ENCODE peak calls at places on chromosomes 2 and 18, in nine cellular contexts. P, F, E, H, O, Q, V, N and W are unnamed samples.

GRCh38 chr2:205764502-205764815 is 82.2 kb downstream of the NRP2 start:
- DNase-seq in F (no peak), Q (no peak), N (no peak), E (no peak), V (no peak), P (no peak), H (no peak), O (no peak), W (no peak)

GRCh38 chr2:183349046-183349445 is 224.8 kb downstream of the NUP35 start:
- DNase-seq in N (no peak), H (peak), P (no peak), V (no peak), O (no peak), E (no peak), F (no peak), Q (peak), W (no peak)

GRCh38 chr2:239660390-239661228 is 259.8 kb upstream of the HDAC4 start:
- DNase-seq in Q (no peak), E (peak), V (no peak), F (no peak), O (no peak), P (no peak), H (no peak), N (no peak), W (no peak)

GRCh38 chr2:221895366-221896121 is 323.4 kb upstream of the EPHA4 start:
- DNase-seq in N (no peak), O (no peak), H (no peak), V (no peak), P (no peak), Q (peak), E (no peak), F (no peak), W (no peak)

GRCh38 chr2:206028101-206028500 is 57.9 kb downstream of the INO80D start:
- DNase-seq in P (no peak), E (no peak), V (no peak), N (no peak), H (no peak), Q (no peak), F (no peak), O (no peak), W (no peak)

GRCh38 chr2:241010531-241011295 is 12.3 kb downstream of the SNED1 start:
- DNase-seq in O (no peak), H (no peak), Q (no peak), P (no peak), N (peak), V (no peak), F (peak), E (no peak), W (no peak)

GRCh38 chr2:40432916-40433315 is 19.0 kb downstream of the SLC8A1 start:
- DNase-seq in O (no peak), Q (no peak), E (no peak), V (no peak), F (no peak), P (no peak), N (no peak), H (no peak), W (no peak)

GRCh38 chr2:72778410-72778809 is 47.4 kb downstream of the EXOC6B start:
- DNase-seq in F (no peak), E (peak), O (no peak), V (peak), Q (peak), N (no peak), P (no peak), H (no peak), W (no peak)

GRCh38 chr2:107393516-107393915 is 433.2 kb upstream of the RGPD4 start:
- DNase-seq in V (no peak), O (no peak), P (no peak), E (peak), Q (peak), H (no peak), F (no peak), N (no peak), W (no peak)

GRCh38 chr18:60389314-60389713 is 16.7 kb upstream of the MC4R start:
- DNase-seq in F (no peak), Q (no peak), H (no peak), V (no peak), P (no peak), O (no peak), N (no peak), E (no peak), W (no peak)

GRCh38 chr2:239286901-239287300 is 113.9 kb downstream of the HDAC4 start:
- DNase-seq in O (no peak), E (no peak), F (no peak), V (no peak), N (no peak), Q (no peak), P (no peak), H (no peak), W (no peak)

GRCh38 chr2:205633994-205634393 is 48.3 kb upstream of the NRP2 start:
- DNase-seq in O (no peak), Q (no peak), P (no peak), N (no peak), V (no peak), E (peak), F (no peak), H (no peak), W (no peak)

GRCh38 chr2:113273031-113273551 is 5.6 kb downstream of the PAX8 start:
- DNase-seq in F (no peak), N (no peak), O (no peak), P (peak), E (peak), H (no peak), Q (no peak), V (peak), W (no peak)

GRCh38 chr2:178990533-178991241 is 59.2 kb downstream of the CCDC141 start:
- DNase-seq in Q (no peak), O (no peak), H (no peak), N (no peak), F (no peak), E (no peak), P (no peak), V (no peak), W (no peak)

GRCh38 chr2:155384555-155385123 is 686.1 kb downstream of the KCNJ3 start:
- DNase-seq in F (no peak), P (no peak), N (no peak), Q (no peak), O (no peak), E (no peak), V (no peak), H (no peak), W (no peak)

GRCh38 chr2:112666764-112667122 is 21.0 kb downstream of the SLC20A1 start:
- DNase-seq in P (no peak), F (no peak), O (no peak), V (no peak), Q (no peak), H (no peak), N (no peak), E (peak), W (no peak)

GRCh38 chr2:39938035-39938835 is 159.2 kb upstream of the THUMPD2 start:
- DNase-seq in Q (peak), P (no peak), N (no peak), E (peak), H (no peak), F (no peak), O (no peak), V (peak), W (no peak)